ENCODE peak calls at places on chromosomes 5 and 9, in five cellular contexts. One of them, this sample, is unnamed.

GRCh38 chr9:81890104-81890503 is 38.1 kb upstream of the SPATA31D4 start:
- DNase-seq in WTC11: no peak
- DNase-seq in H1: no peak
- DNase-seq in K562: no peak
- DNase-seq in endothelial cell of umbilical vein: no peak
- DNase-seq in this sample: no peak

GRCh38 chr5:111530298-111530740 is 18.0 kb upstream of the STARD4 start:
- DNase-seq in K562: peak; percentile 84
- DNase-seq in endothelial cell of umbilical vein: peak; percentile 90
- DNase-seq in WTC11: no peak
- DNase-seq in H1: no peak
- DNase-seq in this sample: peak; percentile 90

GRCh38 chr5:79235222-79235577 is 731 bp upstream of the JMY start:
- DNase-seq in K562: no peak
- DNase-seq in WTC11: no peak
- DNase-seq in H1: no peak
- DNase-seq in endothelial cell of umbilical vein: no peak
- DNase-seq in this sample: no peak

GRCh38 chr5:15533124-15533893 is 33.3 kb downstream of the FBXL7 start:
- DNase-seq in H1: no peak
- DNase-seq in WTC11: no peak
- DNase-seq in endothelial cell of umbilical vein: peak; percentile 16
- DNase-seq in K562: no peak
- DNase-seq in this sample: no peak

GRCh38 chr5:6634327-6634713 is 1.1 kb downstream of the SRD5A1 start:
- DNase-seq in K562: peak; percentile 47
- DNase-seq in WTC11: no peak
- DNase-seq in H1: no peak
- DNase-seq in endothelial cell of umbilical vein: no peak
- DNase-seq in this sample: peak; percentile 21

GRCh38 chr5:145937432-145938250 is 1.3 kb downstream of the SH3RF2 start:
- DNase-seq in K562: no peak
- DNase-seq in H1: peak; percentile 13
- DNase-seq in WTC11: peak; percentile 13
- DNase-seq in endothelial cell of umbilical vein: no peak
- DNase-seq in this sample: peak; percentile 78

GRCh38 chr9:119391878-119392277 is 22.6 kb upstream of the BRINP1 start:
- DNase-seq in WTC11: no peak
- DNase-seq in H1: no peak
- DNase-seq in endothelial cell of umbilical vein: no peak
- DNase-seq in K562: no peak
- DNase-seq in this sample: no peak

GRCh38 chr9:127567119-127567897 is 44.8 kb upstream of the STXBP1 start:
- DNase-seq in WTC11: no peak
- DNase-seq in endothelial cell of umbilical vein: no peak
- DNase-seq in H1: no peak
- DNase-seq in K562: peak; percentile 67
- DNase-seq in this sample: peak; percentile 61

GRCh38 chr9:133269537-133270357 is 5.3 kb downstream of the ABO start:
- DNase-seq in K562: no peak
- DNase-seq in H1: no peak
- DNase-seq in WTC11: no peak
- DNase-seq in endothelial cell of umbilical vein: no peak
- DNase-seq in this sample: no peak

GRCh38 chr9:98220911-98221310 is 28.5 kb upstream of the CORO2A start:
- DNase-seq in H1: no peak
- DNase-seq in K562: no peak
- DNase-seq in endothelial cell of umbilical vein: no peak
- DNase-seq in WTC11: no peak
- DNase-seq in this sample: no peak

GRCh38 chr5:135120951-135121350 is 86.9 kb upstream of the PITX1 start:
- DNase-seq in WTC11: peak; percentile 57
- DNase-seq in K562: no peak
- DNase-seq in endothelial cell of umbilical vein: no peak
- DNase-seq in H1: no peak
- DNase-seq in this sample: no peak

GRCh38 chr5:420632-421286 is 22.2 kb upstream of the EXOC3 start:
- DNase-seq in K562: no peak
- DNase-seq in H1: no peak
- DNase-seq in endothelial cell of umbilical vein: no peak
- DNase-seq in WTC11: peak; percentile 13
- DNase-seq in this sample: no peak

GRCh38 chr5:25418319-25418859 is 773.6 kb upstream of the CDH10 start:
- DNase-seq in H1: no peak
- DNase-seq in endothelial cell of umbilical vein: no peak
- DNase-seq in WTC11: peak; percentile 13
- DNase-seq in K562: no peak
- DNase-seq in this sample: no peak

GRCh38 chr5:25415970-25416369 is 771.2 kb upstream of the CDH10 start:
- DNase-seq in H1: no peak
- DNase-seq in endothelial cell of umbilical vein: no peak
- DNase-seq in WTC11: no peak
- DNase-seq in K562: no peak
- DNase-seq in this sample: no peak

GRCh38 chr5:25416960-25417359 is 772.2 kb upstream of the CDH10 start:
- DNase-seq in endothelial cell of umbilical vein: no peak
- DNase-seq in H1: no peak
- DNase-seq in K562: no peak
- DNase-seq in WTC11: no peak
- DNase-seq in this sample: no peak

GRCh38 chr5:25412116-25412661 is 767.4 kb upstream of the CDH10 start:
- DNase-seq in WTC11: no peak
- DNase-seq in K562: no peak
- DNase-seq in H1: no peak
- DNase-seq in endothelial cell of umbilical vein: no peak
- DNase-seq in this sample: no peak

DNA sequence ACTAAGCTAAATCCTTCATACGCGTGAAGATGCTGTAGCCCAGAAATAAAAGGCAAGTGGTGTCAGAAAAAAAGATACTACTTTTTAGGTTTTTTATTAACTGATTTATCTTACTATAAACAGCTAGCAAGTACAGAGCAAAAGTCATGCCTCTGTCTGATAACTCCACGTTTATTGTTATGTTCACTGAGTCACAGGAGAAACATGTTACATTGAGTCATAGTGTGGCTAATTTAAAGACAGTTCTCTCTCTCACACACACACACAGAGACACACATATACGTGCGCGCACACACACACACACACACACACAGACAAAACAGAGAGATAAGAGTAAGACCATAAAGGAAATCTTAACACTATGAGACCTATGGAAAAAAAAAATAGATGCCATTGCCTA is 770.0 kb upstream of the CDH10 start:
- DNase-seq in H1: no peak
- DNase-seq in WTC11: no peak
- DNase-seq in endothelial cell of umbilical vein: no peak
- DNase-seq in K562: no peak
- DNase-seq in this sample: no peak
- TF ChIP-seq JUN in H1: no peak
- TF ChIP-seq JUN in WTC11: no peak
- TF ChIP-seq JUN in endothelial cell of umbilical vein: no peak
- TF ChIP-seq JUN in K562: no peak
- TF ChIP-seq JUN in this sample: no peak

GRCh38 chr9:134344068-134344820 is 18.0 kb downstream of the RXRA start:
- DNase-seq in K562: peak; percentile 77
- DNase-seq in endothelial cell of umbilical vein: no peak
- DNase-seq in H1: no peak
- DNase-seq in WTC11: peak; percentile 46
- DNase-seq in this sample: no peak
- TF ChIP-seq JUN in K562: no peak
- TF ChIP-seq JUN in endothelial cell of umbilical vein: no peak
- TF ChIP-seq JUN in H1: no peak
- TF ChIP-seq JUN in WTC11: no peak
- TF ChIP-seq JUN in this sample: no peak

GRCh38 chr9:71446499-71447411 is 321.6 kb downstream of the CEMIP2 start:
- DNase-seq in WTC11: peak; percentile 88
- DNase-seq in H1: peak; percentile 75
- DNase-seq in K562: peak; percentile 15
- DNase-seq in endothelial cell of umbilical vein: peak; percentile 68
- DNase-seq in this sample: peak; percentile 40
- TF ChIP-seq JUN in WTC11: peak; percentile 80
- TF ChIP-seq JUN in H1: no peak
- TF ChIP-seq JUN in K562: no peak
- TF ChIP-seq JUN in endothelial cell of umbilical vein: no peak
- TF ChIP-seq JUN in this sample: no peak

GRCh38 chr5:165527577-165527976 is 2022.2 kb downstream of the MAT2B start:
- DNase-seq in K562: no peak
- DNase-seq in endothelial cell of umbilical vein: no peak
- DNase-seq in WTC11: no peak
- DNase-seq in H1: no peak
- DNase-seq in this sample: no peak

GRCh38 chr5:165526357-165526756 is 2020.9 kb downstream of the MAT2B start:
- DNase-seq in H1: no peak
- DNase-seq in K562: no peak
- DNase-seq in WTC11: no peak
- DNase-seq in endothelial cell of umbilical vein: no peak
- DNase-seq in this sample: no peak

GRCh38 chr5:165525268-165525667 is 2019.8 kb downstream of the MAT2B start:
- DNase-seq in endothelial cell of umbilical vein: no peak
- DNase-seq in WTC11: no peak
- DNase-seq in H1: no peak
- DNase-seq in K562: no peak
- DNase-seq in this sample: no peak
- TF ChIP-seq JUN in endothelial cell of umbilical vein: no peak
- TF ChIP-seq JUN in WTC11: no peak
- TF ChIP-seq JUN in H1: no peak
- TF ChIP-seq JUN in K562: no peak
- TF ChIP-seq JUN in this sample: no peak

DNA sequence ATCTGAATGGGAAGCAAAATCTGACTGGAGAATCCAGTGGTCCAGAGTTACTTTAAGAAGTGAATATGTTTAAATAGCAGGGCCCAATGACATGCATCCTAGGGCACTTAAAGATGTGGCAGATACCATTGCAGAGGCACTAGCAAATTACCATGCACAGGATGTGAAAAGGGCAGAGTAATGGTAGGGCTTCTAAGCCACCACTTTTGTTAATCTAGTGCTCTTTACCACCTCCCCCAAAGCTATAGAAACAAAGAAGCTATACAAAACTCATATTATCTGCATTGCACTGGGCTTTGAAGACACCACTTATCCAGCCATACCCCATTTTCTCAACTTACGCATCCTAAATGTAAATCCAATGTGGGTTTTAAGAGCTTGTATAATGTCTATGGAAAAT is 81.2 kb downstream of the ZCCHC7 start:
- DNase-seq in WTC11: no peak
- DNase-seq in endothelial cell of umbilical vein: no peak
- DNase-seq in H1: no peak
- DNase-seq in K562: no peak
- DNase-seq in this sample: no peak
- TF ChIP-seq JUN in WTC11: no peak
- TF ChIP-seq JUN in endothelial cell of umbilical vein: no peak
- TF ChIP-seq JUN in H1: no peak
- TF ChIP-seq JUN in K562: no peak
- TF ChIP-seq JUN in this sample: no peak

GRCh38 chr9:122055668-122056067 is 37.4 kb downstream of the TTLL11 start:
- DNase-seq in endothelial cell of umbilical vein: no peak
- DNase-seq in H1: no peak
- DNase-seq in WTC11: no peak
- DNase-seq in K562: no peak
- DNase-seq in this sample: no peak
- TF ChIP-seq JUN in endothelial cell of umbilical vein: no peak
- TF ChIP-seq JUN in H1: no peak
- TF ChIP-seq JUN in WTC11: no peak
- TF ChIP-seq JUN in K562: no peak
- TF ChIP-seq JUN in this sample: no peak

DNA sequence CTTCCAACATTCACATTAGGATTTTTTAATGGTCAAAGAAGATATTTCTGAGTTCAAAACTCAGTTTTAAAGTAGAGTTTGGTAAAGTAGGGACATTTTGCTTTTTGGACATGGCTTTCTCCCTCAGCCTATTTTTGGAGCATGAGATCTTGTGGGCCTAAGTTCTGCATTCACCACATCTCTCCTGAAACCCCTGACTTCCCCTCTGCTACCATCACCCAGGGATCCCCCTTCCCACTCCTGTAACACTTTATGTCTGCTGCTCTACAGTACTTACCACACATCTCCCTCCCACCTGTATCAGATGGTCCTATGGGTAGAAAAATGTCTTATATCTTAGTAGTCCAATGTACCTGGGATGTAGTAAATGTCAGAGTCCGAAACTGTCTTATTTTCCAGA is 48.2 kb upstream of the JAK2 start:
- DNase-seq in endothelial cell of umbilical vein: no peak
- DNase-seq in H1: no peak
- DNase-seq in WTC11: no peak
- DNase-seq in K562: no peak
- DNase-seq in this sample: no peak
- TF ChIP-seq JUN in endothelial cell of umbilical vein: no peak
- TF ChIP-seq JUN in H1: no peak
- TF ChIP-seq JUN in WTC11: no peak
- TF ChIP-seq JUN in K562: no peak
- TF ChIP-seq JUN in this sample: no peak

DNA sequence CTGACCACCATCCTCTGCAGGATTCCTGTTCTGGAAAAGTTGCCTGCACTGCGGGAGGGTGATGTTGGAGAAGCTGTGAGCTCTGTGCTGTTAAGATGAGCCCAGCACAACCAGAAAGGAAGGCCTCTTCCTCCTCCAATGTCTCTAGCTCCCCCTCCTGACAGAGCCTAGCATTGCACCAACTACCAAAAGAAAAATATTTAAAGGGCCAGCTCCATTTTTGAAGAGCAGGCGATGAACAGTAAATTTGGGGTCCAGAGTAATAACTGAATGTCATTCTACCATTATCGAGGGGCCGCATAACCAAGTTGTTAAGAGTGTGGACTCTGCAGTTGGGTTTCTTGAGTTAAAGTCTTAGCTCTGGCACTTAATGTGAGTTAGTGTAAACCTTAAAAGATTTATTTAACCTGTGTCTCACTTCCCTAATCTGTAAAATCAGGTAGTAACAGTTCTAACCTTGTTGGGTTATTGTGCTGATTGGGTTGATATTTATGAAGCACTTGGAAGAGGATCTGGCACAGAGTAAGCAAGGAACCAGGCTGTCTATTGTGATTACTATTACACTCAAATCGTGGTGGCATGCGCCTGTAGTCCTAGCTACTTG is 3.9 kb downstream of the TEX53 start:
- DNase-seq in K562: peak; percentile 73
- DNase-seq in WTC11: peak; percentile 81
- DNase-seq in endothelial cell of umbilical vein: peak; percentile 76
- DNase-seq in H1: peak; percentile 56
- DNase-seq in this sample: peak; percentile 72
- TF ChIP-seq JUN in K562: no peak
- TF ChIP-seq JUN in WTC11: no peak
- TF ChIP-seq JUN in endothelial cell of umbilical vein: no peak
- TF ChIP-seq JUN in H1: no peak
- TF ChIP-seq JUN in this sample: no peak

GRCh38 chr5:9546973-9547947 is 1.4 kb upstream of the SEMA5A start:
- DNase-seq in WTC11: peak; percentile 50
- DNase-seq in H1: no peak
- DNase-seq in K562: no peak
- DNase-seq in endothelial cell of umbilical vein: peak; percentile 53
- DNase-seq in this sample: no peak

GRCh38 chr5:9544502-9545300 is 1.2 kb downstream of the SEMA5A start:
- DNase-seq in H1: no peak
- DNase-seq in WTC11: peak; percentile 93
- DNase-seq in endothelial cell of umbilical vein: peak; percentile 48
- DNase-seq in K562: peak; percentile 65
- DNase-seq in this sample: peak; percentile 59

GRCh38 chr5:9544056-9544455 is 1.8 kb downstream of the SEMA5A start:
- DNase-seq in K562: no peak
- DNase-seq in endothelial cell of umbilical vein: peak; percentile 7
- DNase-seq in WTC11: no peak
- DNase-seq in H1: no peak
- DNase-seq in this sample: no peak

GRCh38 chr5:9545301-9545958 is 445 bp downstream of the SEMA5A start:
- DNase-seq in endothelial cell of umbilical vein: no peak
- DNase-seq in WTC11: peak; percentile 49
- DNase-seq in H1: no peak
- DNase-seq in K562: no peak
- DNase-seq in this sample: no peak

GRCh38 chr5:9545959-9546851 is at the start of gene SEMA5A:
- DNase-seq in WTC11: peak; percentile 78
- DNase-seq in H1: no peak
- DNase-seq in K562: peak; percentile 73
- DNase-seq in endothelial cell of umbilical vein: no peak
- DNase-seq in this sample: no peak
- TF ChIP-seq JUN in WTC11: no peak
- TF ChIP-seq JUN in H1: no peak
- TF ChIP-seq JUN in K562: no peak
- TF ChIP-seq JUN in endothelial cell of umbilical vein: no peak
- TF ChIP-seq JUN in this sample: no peak

This sample was measured in A549.